ENCODE peak calls at places on chromosomes 6 and 20, in six cellular contexts. N is CD8-positive, alpha-beta memory T cell; Y is aorta; I is uterus; G is stomach; H is heart left ventricle. J is an unnamed sample.

GRCh38 chr6:1774541-1774940 is 164.8 kb downstream of the FOXC1 start:
- DNase-seq in N (no peak), Y (no peak), I (no peak), G (no peak), H (no peak), J (no peak)

GRCh38 chr6:15491255-15491985 is 171.4 kb downstream of the DTNBP1 start:
- DNase-seq in N (peak; percentile 43), Y (peak; percentile 82), I (peak; percentile 81), G (peak; percentile 74), H (peak; percentile 71), J (peak; percentile 67)

GRCh38 chr6:16244446-16244845 is 6.1 kb downstream of the GMPR start:
- DNase-seq in N (no peak), Y (no peak), I (no peak), G (peak; percentile 73), H (peak; percentile 72), J (no peak)

GRCh38 chr20:3398681-3399252 is 8.7 kb downstream of the DNAAF9 start:
- DNase-seq in N (no peak), Y (no peak), I (no peak), G (no peak), H (no peak), J (no peak)

GRCh38 chr20:8152183-8152582 is 20.1 kb downstream of the PLCB1 start:
- DNase-seq in N (no peak), Y (no peak), I (no peak), G (no peak), H (no peak), J (no peak)

GRCh38 chr6:89008299-89008698 is 44.9 kb upstream of the RNGTT start:
- DNase-seq in N (no peak), Y (no peak), I (no peak), G (no peak), H (no peak), J (no peak)

GRCh38 chr6:45327956-45328522 is at the start of gene RUNX2:
- DNase-seq in N (no peak), Y (no peak), I (no peak), G (no peak), H (no peak), J (no peak)

GRCh38 chr6:188821-189655 is 103.2 kb upstream of the DUSP22 start:
- DNase-seq in N (peak; percentile 66), Y (peak; percentile 88), I (peak; percentile 83), G (peak; percentile 85), H (peak; percentile 89), J (peak; percentile 56)

GRCh38 chr20:61436674-61437279 is 184.7 kb downstream of the CDH4 start:
- DNase-seq in N (no peak), Y (no peak), I (no peak), G (no peak), H (no peak), J (no peak)

GRCh38 chr6:127475135-127475822 is 16.1 kb upstream of the KIAA0408 start:
- DNase-seq in N (no peak), Y (no peak), I (no peak), G (no peak), H (no peak), J (no peak)

GRCh38 chr20:57301026-57301425 is 28.6 kb upstream of the SPO11 start:
- DNase-seq in N (no peak), Y (no peak), I (no peak), G (no peak), H (no peak), J (no peak)

GRCh38 chr20:34452281-34452982 is 63.8 kb upstream of the DYNLRB1 start:
- DNase-seq in N (no peak), Y (no peak), I (no peak), G (no peak), H (no peak), J (no peak)

GRCh38 chr6:32868257-32868788 is 14.3 kb downstream of the PSMB9 start:
- DNase-seq in N (peak; percentile 76), Y (peak; percentile 86), I (peak; percentile 81), G (peak; percentile 86), H (peak; percentile 64), J (peak; percentile 72)

GRCh38 chr6:33126101-33126714 is 50.4 kb downstream of the HLA-DPB1 start:
- DNase-seq in N (peak; percentile 36), Y (peak; percentile 87), I (peak; percentile 33), G (peak; percentile 76), H (peak; percentile 47), J (peak; percentile 52)

GRCh38 chr6:106452628-106453027 is 92.1 kb downstream of the CRYBG1 start:
- DNase-seq in N (no peak), Y (no peak), I (no peak), G (no peak), H (no peak), J (no peak)

GRCh38 chr6:5786321-5787053 is 220.2 kb downstream of the NRN1 start:
- DNase-seq in N (no peak), Y (no peak), I (no peak), G (no peak), H (no peak), J (no peak)

GRCh38 chr6:108789475-108789874 is 58.7 kb upstream of the ARMC2 start:
- DNase-seq in N (no peak), Y (no peak), I (no peak), G (no peak), H (no peak), J (no peak)

GRCh38 chr6:141744971-141745370 is 387.8 kb upstream of the GJE1 start:
- DNase-seq in N (no peak), Y (no peak), I (no peak), G (no peak), H (no peak), J (no peak)

GRCh38 chr20:5402903-5403531 is 86.3 kb upstream of the PROKR2 start:
- DNase-seq in N (no peak), Y (no peak), I (no peak), G (no peak), H (no peak), J (no peak)

GRCh38 chr6:110217255-110217654 is 37.0 kb downstream of the CDC40 start:
- DNase-seq in N (no peak), Y (no peak), I (no peak), G (no peak), H (no peak), J (no peak)

GRCh38 chr20:3885711-3886110 is 3.5 kb upstream of the PANK2 start:
- DNase-seq in N (no peak), Y (no peak), I (no peak), G (no peak), H (no peak), J (no peak)

GRCh38 chr6:108896111-108896661 is 48.0 kb downstream of the ARMC2 start:
- DNase-seq in N (peak; percentile 71), Y (no peak), I (no peak), G (no peak), H (no peak), J (no peak)

GRCh38 chr6:140403020-140403419 is 1028.6 kb upstream of the CITED2 start:
- DNase-seq in N (no peak), Y (no peak), I (no peak), G (no peak), H (no peak), J (no peak)

DNA sequence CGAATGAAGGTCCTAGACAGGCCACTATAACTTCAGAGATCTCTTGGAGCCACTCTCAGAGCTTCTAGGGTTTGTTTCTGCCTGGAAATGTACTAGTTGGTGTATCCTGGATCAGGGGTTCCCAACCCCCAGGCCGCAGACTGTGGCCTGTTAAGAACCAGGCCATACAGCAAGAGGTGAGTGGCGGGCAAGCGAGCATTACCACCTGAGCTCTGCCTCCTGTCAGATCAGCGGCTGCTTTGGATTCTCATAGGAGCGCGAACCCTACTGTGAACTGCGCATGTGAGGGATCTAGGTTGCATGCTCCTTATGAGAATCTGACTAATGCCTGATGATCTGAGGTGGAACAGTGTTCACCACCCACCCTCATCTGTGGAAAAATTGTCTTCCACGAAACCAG is 2.4 kb downstream of the BRPF3 start:
- DNase-seq in N (no peak), Y (no peak), I (no peak), G (no peak), H (no peak), J (no peak)
- H3K9me3 ChIP-seq in N (no peaks in the 10 kb centered on the region), Y (no peaks in the 10 kb centered on the region), I (no peaks in the 10 kb centered on the region), G (no peaks in the 10 kb centered on the region), H (no peaks in the 10 kb centered on the region), J (no peaks in the 10 kb centered on the region)

DNA sequence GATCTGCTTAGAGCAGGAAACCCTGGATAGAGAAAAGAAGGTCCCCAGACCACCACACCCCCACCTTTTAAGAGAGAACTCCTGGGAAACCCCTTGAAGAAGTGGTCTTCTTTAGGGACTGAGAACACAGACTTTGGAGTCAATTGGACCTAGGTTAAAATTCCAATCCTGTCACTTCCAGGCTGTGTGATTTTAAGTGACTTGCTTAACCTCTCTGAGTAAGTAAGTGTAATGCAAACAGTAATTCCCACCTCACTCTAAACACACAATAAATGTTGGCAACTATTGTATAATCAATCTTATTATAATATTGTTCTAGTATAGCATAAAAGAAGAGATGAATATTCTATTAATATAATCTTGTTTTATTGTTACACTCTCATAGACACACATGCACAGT is 3.3 kb downstream of the TFEB start:
- DNase-seq in N (no peak), Y (no peak), I (no peak), G (no peak), H (no peak), J (no peak)
- H3K4me3 ChIP-seq in N (no peak overlapping the region), Y (no peak overlapping the region), I (no peak overlapping the region), G (peak overlapping the region; percentile 75), H (no peak overlapping the region), J (no peak overlapping the region)

DNA sequence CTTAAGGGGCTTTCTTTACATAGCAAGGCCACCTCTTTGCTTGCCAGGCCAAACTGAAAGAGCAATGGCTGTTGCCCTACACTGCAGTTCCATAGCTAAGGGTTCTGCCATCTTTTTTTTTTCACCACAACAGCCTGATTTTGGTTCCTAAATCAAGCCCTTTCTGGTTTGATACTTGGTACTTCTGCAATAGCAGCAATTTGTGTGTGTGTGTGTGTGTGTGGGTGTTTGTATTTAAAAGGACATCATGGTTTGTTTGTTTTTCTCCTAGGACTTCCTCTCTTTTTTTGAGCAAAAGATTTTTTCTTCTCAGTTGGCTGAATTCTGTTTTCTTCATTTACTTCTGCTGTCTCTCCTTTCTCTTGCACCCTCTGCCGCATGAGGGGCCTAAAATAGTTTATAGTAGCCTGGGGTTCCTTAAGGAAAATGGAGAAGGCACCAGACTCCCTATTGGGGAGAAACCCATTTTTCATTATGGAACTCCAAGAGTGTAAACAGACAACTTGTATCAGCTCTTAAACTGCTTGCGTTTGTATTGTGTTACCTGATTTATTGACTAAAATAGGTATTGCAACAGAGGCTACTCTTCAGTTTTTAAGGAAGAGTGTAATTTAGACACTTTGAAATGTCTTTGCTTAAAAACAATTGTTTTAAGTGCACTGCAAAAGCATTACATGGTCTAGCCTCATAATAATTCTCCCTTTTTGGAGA is 12.3 kb upstream of the GCLC start:
- DNase-seq in N (no peak), Y (no peak), I (no peak), G (no peak), H (no peak), J (no peak)
- H3K9me3 ChIP-seq in N (no peaks in the 10 kb centered on the region), Y (no peaks in the 10 kb centered on the region), I (no peaks in the 10 kb centered on the region), G (no peaks in the 10 kb centered on the region), H (peaks cover 14% of the 10 kb centered on the region), J (no peaks in the 10 kb centered on the region)

GRCh38 chr6:144349690-144350132 is 64.6 kb downstream of the UTRN start:
- DNase-seq in N (peak; percentile 22), Y (no peak), I (no peak), G (no peak), H (no peak), J (no peak)

GRCh38 chr6:144347933-144348332 is 62.8 kb downstream of the UTRN start:
- DNase-seq in N (no peak), Y (no peak), I (no peak), G (no peak), H (no peak), J (no peak)

GRCh38 chr6:144346719-144347446 is 61.7 kb downstream of the UTRN start:
- DNase-seq in N (no peak), Y (no peak), I (no peak), G (no peak), H (peak; percentile 40), J (no peak)

GRCh38 chr6:144345451-144345850 is 60.3 kb downstream of the UTRN start:
- DNase-seq in N (no peak), Y (no peak), I (no peak), G (no peak), H (no peak), J (no peak)

GRCh38 chr6:144347447-144347758 is 62.3 kb downstream of the UTRN start:
- DNase-seq in N (no peak), Y (no peak), I (no peak), G (no peak), H (no peak), J (no peak)
- H3K4me3 ChIP-seq in N (peak overlapping the region; percentile 15), Y (no peak overlapping the region), I (no peak overlapping the region), G (no peak overlapping the region), H (no peak overlapping the region), J (no peak overlapping the region)